ENCODE peak calls at places on chromosomes 6 and 20, in nine cellular contexts. Q, R, K, T, J, O, G, W and I are unnamed samples.
A peak's percentile ranks its signal among the peaks of the same experiment; 100 is the strongest.

GRCh38 chr20:17966432-17967312 is 1.9 kb downstream of the SNX5 start:
- DNase-seq in Q (no peak), T (peak; percentile 49), K (no peak), O (no peak), R (peak; percentile 73), G (no peak), J (peak; percentile 79), W (peak; percentile 51), I (peak; percentile 62)

GRCh38 chr6:143136647-143137046 is 76.0 kb downstream of the AIG1 start:
- DNase-seq in W (no peak), Q (no peak), K (no peak), O (no peak), G (no peak), T (no peak), J (no peak), R (no peak), I (no peak)

GRCh38 chr6:136967874-136968752 is 46.0 kb downstream of the SLC35D3 start:
- DNase-seq in O (peak; percentile 85), Q (peak; percentile 78), J (peak; percentile 79), K (peak; percentile 81), G (peak; percentile 68), T (peak; percentile 65), R (peak; percentile 84), W (peak; percentile 68), I (peak; percentile 79)

GRCh38 chr6:143397229-143398222 is 53.0 kb downstream of the ADAT2 start:
- DNase-seq in T (peak; percentile 36), W (peak; percentile 93), O (no peak), K (peak; percentile 71), R (peak; percentile 76), J (no peak), G (peak; percentile 55), Q (peak; percentile 49), I (peak; percentile 94)

GRCh38 chr20:58033026-58033536 is 195.4 kb downstream of the ANKRD60 start:
- DNase-seq in W (no peak), K (no peak), J (no peak), R (no peak), T (no peak), O (no peak), G (no peak), Q (no peak), I (no peak)

GRCh38 chr6:30037182-30037788 is 23.8 kb upstream of the POLR1H start:
- DNase-seq in T (peak; percentile 15), O (no peak), G (no peak), Q (no peak), K (no peak), J (peak; percentile 35), R (peak; percentile 49), W (peak; percentile 33), I (peak; percentile 56)

GRCh38 chr20:39042279-39043150 is 80.4 kb downstream of the DHX35 start:
- DNase-seq in K (no peak), G (no peak), J (no peak), Q (no peak), W (peak; percentile 33), O (no peak), T (peak; percentile 76), R (no peak), I (peak; percentile 10)

GRCh38 chr6:5645275-5645674 is 361.4 kb downstream of the NRN1 start:
- DNase-seq in R (no peak), T (no peak), Q (no peak), J (no peak), O (no peak), G (no peak), W (no peak), K (no peak), I (no peak)

GRCh38 chr6:9612489-9612888 is 802.4 kb downstream of the TFAP2A start:
- DNase-seq in R (peak; percentile 8), G (no peak), O (no peak), K (no peak), T (peak; percentile 24), W (no peak), Q (no peak), J (no peak), I (no peak)

GRCh38 chr6:26336355-26337198 is 28.4 kb upstream of the BTN3A2 start:
- DNase-seq in O (no peak), R (peak; percentile 66), J (peak; percentile 75), G (no peak), Q (no peak), T (peak; percentile 70), W (peak; percentile 62), K (no peak), I (peak; percentile 56)

GRCh38 chr6:94902974-94903628 is 674.2 kb upstream of the MANEA start:
- DNase-seq in Q (no peak), K (no peak), G (no peak), J (no peak), W (no peak), R (no peak), T (no peak), O (no peak), I (no peak)

GRCh38 chr20:1374246-1374645 is 18.6 kb downstream of the FKBP1A start:
- DNase-seq in O (no peak), J (no peak), R (no peak), K (no peak), G (no peak), Q (no peak), T (no peak), W (no peak), I (peak; percentile 90)

DNA sequence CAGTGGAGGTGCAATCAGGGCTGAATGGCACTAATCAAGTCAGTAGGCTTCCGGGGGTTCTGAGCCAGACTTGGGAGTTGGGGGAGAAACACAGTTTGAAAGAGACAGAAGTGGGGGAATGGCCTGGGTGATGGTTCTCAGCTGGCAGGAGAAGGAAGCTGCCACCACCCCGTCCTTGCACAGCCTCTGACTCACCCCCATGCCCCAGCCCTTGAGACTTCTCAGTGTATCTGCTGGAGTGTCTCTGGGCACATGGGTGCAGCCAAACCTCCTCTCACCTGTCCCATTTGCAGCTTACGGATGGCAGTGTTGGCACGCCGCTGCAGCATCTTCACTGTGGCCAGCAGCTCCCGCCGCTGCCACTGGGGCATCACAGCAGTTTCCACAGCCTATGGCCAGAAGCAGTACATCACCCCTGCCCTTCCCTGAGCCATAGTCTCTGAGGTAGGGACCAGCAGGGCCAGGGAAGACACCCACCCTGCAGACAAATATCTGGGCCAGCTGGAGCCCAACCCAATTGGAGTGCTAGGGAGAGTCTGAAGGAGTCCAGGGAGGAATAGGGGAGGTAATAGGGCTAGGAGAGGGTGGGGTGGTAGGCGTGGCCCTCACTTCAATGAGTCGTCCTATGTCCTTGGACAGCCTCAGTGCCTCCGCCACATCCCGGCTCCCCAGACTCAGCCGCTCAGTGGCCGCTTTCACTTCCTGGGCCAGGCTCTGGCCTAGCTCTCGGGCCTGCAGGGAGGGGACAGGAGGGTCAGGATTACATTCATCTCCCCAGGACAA is 11.2 kb downstream of the AARS2 start:
- DNase-seq in J (no peak), W (no peak), O (no peak), K (no peak), T (no peak), Q (no peak), G (no peak), R (no peak), I (no peak)
- TF ChIP-seq CTCF in J (no peak), W (no peak), O (no peak), K (no peak), T (no peak), Q (no peak), G (no peak), R (no peak), I (no peak)

GRCh38 chr20:24619212-24619611 is 149.8 kb downstream of the SYNDIG1 start:
- DNase-seq in K (no peak), Q (no peak), T (no peak), R (peak; percentile 41), J (no peak), W (no peak), O (no peak), G (no peak), I (no peak)
- TF ChIP-seq CTCF in K (no peak), Q (no peak), T (no peak), R (no peak), J (no peak), W (no peak), O (no peak), G (no peak), I (no peak)

GRCh38 chr6:144710207-144710606 is 425.1 kb downstream of the UTRN start:
- DNase-seq in G (no peak), T (peak; percentile 93), R (peak; percentile 81), W (peak; percentile 89), O (no peak), J (no peak), Q (no peak), K (no peak), I (peak; percentile 79)

GRCh38 chr6:144718431-144718830 is 433.3 kb downstream of the UTRN start:
- DNase-seq in G (no peak), K (no peak), J (no peak), Q (no peak), R (peak; percentile 18), O (no peak), T (peak; percentile 58), W (peak; percentile 40), I (no peak)

GRCh38 chr6:144714031-144714732 is 429.0 kb downstream of the UTRN start:
- DNase-seq in W (no peak), R (no peak), K (no peak), G (no peak), T (no peak), O (no peak), J (no peak), Q (no peak), I (no peak)

GRCh38 chr6:144712541-144712940 is 427.4 kb downstream of the UTRN start:
- DNase-seq in T (peak; percentile 24), Q (no peak), W (peak; percentile 65), J (no peak), R (no peak), G (no peak), O (no peak), K (no peak), I (peak; percentile 30)

GRCh38 chr6:144715344-144715743 is 430.2 kb downstream of the UTRN start:
- DNase-seq in R (no peak), K (no peak), Q (no peak), J (no peak), O (no peak), G (no peak), W (no peak), T (no peak), I (no peak)
- TF ChIP-seq CTCF in R (no peak), K (no peak), Q (no peak), J (no peak), O (no peak), G (no peak), W (no peak), T (no peak), I (no peak)

GRCh38 chr20:52191132-52191435 is 495 bp downstream of the ZFP64 start:
- DNase-seq in T (no peak), G (no peak), K (no peak), O (no peak), Q (no peak), J (no peak), R (peak; percentile 23), W (no peak), I (no peak)

GRCh38 chr20:52192296-52193007 is 873 bp upstream of the ZFP64 start:
- DNase-seq in K (no peak), J (peak; percentile 59), G (no peak), O (peak; percentile 65), T (peak; percentile 6), R (no peak), W (no peak), Q (no peak), I (peak; percentile 13)

GRCh38 chr20:52193133-52193532 is 1.6 kb upstream of the ZFP64 start:
- DNase-seq in K (no peak), O (no peak), W (no peak), Q (no peak), T (no peak), G (no peak), J (no peak), R (no peak), I (no peak)

GRCh38 chr20:52190437-52191131 is 995 bp downstream of the ZFP64 start:
- DNase-seq in T (peak; percentile 18), Q (peak; percentile 69), W (peak; percentile 20), R (peak; percentile 40), J (peak; percentile 60), O (peak; percentile 34), G (no peak), K (peak; percentile 32), I (peak; percentile 48)

GRCh38 chr20:52191436-52192295 is at the start of gene ZFP64:
- DNase-seq in Q (peak; percentile 88), T (peak; percentile 68), O (peak; percentile 77), J (peak; percentile 87), K (peak; percentile 69), W (peak; percentile 78), R (peak; percentile 75), G (peak; percentile 77), I (peak; percentile 79)
- TF ChIP-seq CTCF in Q (peak; percentile 28), T (peak; percentile 81), O (peak; percentile 83), J (peak; percentile 79), K (peak; percentile 58), W (peak; percentile 58), R (peak; percentile 71), G (peak; percentile 41), I (peak; percentile 57)